ENCODE peak calls at places on chromosomes 5 and 9, in eight cellular contexts. P is NCI-H1092; B is stimulated activated CD4-positive, alpha-beta T cell treated with anti-CD3 and anti-CD28 coated beads, Interleukin-4, amount 100 ng/mL, for 48 hours; O is left cardiac atrium; K is GM12891; S is NCI-H748 treated with DMSO at 0.1 percent for 48 hours; J is M059J; H is progenitor cell of endocrine pancreas. M is an unnamed sample.

GRCh38 chr5:147803941-147804717 is 21.6 kb upstream of the JAKMIP2 start:
- DNase-seq in P (no peak), B (no peak), O (no peak), K (no peak), S (no peak), J (peak; percentile 15), H (no peak), M (no peak)

GRCh38 chr5:73061593-73061992 is 58.8 kb upstream of the TMEM171 start:
- DNase-seq in P (no peak), B (no peak), O (no peak), K (no peak), S (no peak), J (no peak), H (no peak), M (no peak)

GRCh38 chr5:179796877-179797608 is 3.3 kb downstream of the LTC4S start:
- DNase-seq in P (no peak), B (no peak), O (no peak), K (no peak), S (no peak), J (no peak), H (no peak), M (no peak)

GRCh38 chr5:35518104-35518503 is 99.6 kb upstream of the SPEF2 start:
- DNase-seq in P (no peak), B (no peak), O (no peak), K (peak; percentile 2), S (no peak), J (no peak), H (no peak), M (no peak)

GRCh38 chr5:122354293-122354692 is 42.3 kb downstream of the SNCAIP start:
- DNase-seq in P (no peak), B (no peak), O (no peak), K (no peak), S (no peak), J (no peak), H (no peak), M (no peak)

GRCh38 chr9:133656211-133657119 is 20.3 kb downstream of the DBH start:
- DNase-seq in P (no peak), B (peak; percentile 19), O (no peak), K (no peak), S (no peak), J (no peak), H (no peak), M (peak; percentile 67)

GRCh38 chr9:83220737-83221136 is 157.8 kb upstream of the RASEF start:
- DNase-seq in P (no peak), B (no peak), O (no peak), K (no peak), S (no peak), J (peak; percentile 86), H (no peak), M (no peak)

GRCh38 chr9:127537014-127537413 is 75.1 kb upstream of the STXBP1 start:
- DNase-seq in P (no peak), B (no peak), O (no peak), K (no peak), S (no peak), J (no peak), H (no peak), M (no peak)

GRCh38 chr9:131095666-131096489 is 453 bp upstream of the AIF1L start:
- DNase-seq in P (peak; percentile 46), B (peak; percentile 24), O (no peak), K (peak; percentile 62), S (peak; percentile 26), J (no peak), H (peak; percentile 71), M (no peak)

GRCh38 chr9:132639322-132639721 is 30.5 kb downstream of the DDX31 start:
- DNase-seq in P (no peak), B (no peak), O (no peak), K (no peak), S (no peak), J (no peak), H (no peak), M (no peak)

GRCh38 chr9:104794070-104794469 is 30.1 kb downstream of the NIPSNAP3B start:
- DNase-seq in P (no peak), B (no peak), O (no peak), K (no peak), S (no peak), J (peak; percentile 31), H (no peak), M (no peak)

GRCh38 chr5:43007911-43008368 is 32.2 kb downstream of the ANXA2R start:
- DNase-seq in P (peak; percentile 72), B (peak; percentile 66), O (peak; percentile 77), K (peak; percentile 37), S (peak; percentile 98), J (peak; percentile 88), H (peak; percentile 46), M (peak; percentile 84)

GRCh38 chr9:18359335-18359734 is 114.6 kb upstream of the ADAMTSL1 start:
- DNase-seq in P (no peak), B (no peak), O (no peak), K (no peak), S (no peak), J (peak; percentile 79), H (no peak), M (no peak)

GRCh38 chr5:74199436-74200210 is 440.9 kb downstream of the ENC1 start:
- DNase-seq in P (no peak), B (no peak), O (no peak), K (no peak), S (no peak), J (peak; percentile 63), H (no peak), M (no peak)

GRCh38 chr9:93253633-93254032 is 69.7 kb downstream of the WNK2 start:
- DNase-seq in P (no peak), B (no peak), O (no peak), K (no peak), S (no peak), J (no peak), H (no peak), M (no peak)

GRCh38 chr9:70406446-70406862 is 8.0 kb downstream of the KLF9 start:
- DNase-seq in P (no peak), B (no peak), O (no peak), K (no peak), S (no peak), J (peak; percentile 56), H (no peak), M (no peak)

GRCh38 chr9:134707031-134707680 is 65.6 kb downstream of the COL5A1 start:
- DNase-seq in P (peak; percentile 94), B (no peak), O (peak; percentile 81), K (no peak), S (peak; percentile 5), J (peak; percentile 90), H (no peak), M (peak; percentile 94)

GRCh38 chr9:70761139-70761538 is 346.7 kb upstream of the KLF9 start:
- DNase-seq in P (no peak), B (no peak), O (no peak), K (no peak), S (no peak), J (no peak), H (no peak), M (no peak)

GRCh38 chr5:112823181-112823580 is 37.9 kb upstream of the SRP19 start:
- DNase-seq in P (no peak), B (no peak), O (no peak), K (no peak), S (no peak), J (no peak), H (no peak), M (no peak)